ENCODE peak calls at places on chromosomes 13 and 19, in seven cellular contexts. X is EH, M is iris pigment epithelial cell, S is mammary epithelial cell, B is NCI-H1092 treated with DMSO at 0.1 percent for 48 hours, F is astrocyte, R is immature natural killer cell. I is an unnamed sample.

GRCh38 chr13:113642563-113642962 is 15.4 kb downstream of the ATP4B start:
- DNase-seq in X (no peak), M (no peak), S (no peak), B (no peak), F (no peak), R (no peak), I (no peak)

GRCh38 chr13:64075543-64076271 is 2660.1 kb upstream of the PCDH20 start:
- DNase-seq in X (no peak), M (no peak), S (no peak), B (no peak), F (no peak), R (no peak), I (no peak)

GRCh38 chr19:17848598-17849292 is 963 bp upstream of the JAK3 start:
- DNase-seq in X (no peak), M (no peak), S (no peak), B (no peak), F (no peak), R (no peak), I (no peak)

GRCh38 chr13:86020350-86021002 is 221.3 kb upstream of the SLITRK6 start:
- DNase-seq in X (no peak), M (peak), S (peak), B (peak), F (peak), R (no peak), I (peak)

GRCh38 chr13:46667687-46668281 is 114.8 kb downstream of the LRCH1 start:
- DNase-seq in X (no peak), M (peak), S (no peak), B (no peak), F (no peak), R (peak), I (no peak)

GRCh38 chr13:87893186-87893585 is 222.0 kb downstream of the SLITRK5 start:
- DNase-seq in X (no peak), M (no peak), S (no peak), B (no peak), F (no peak), R (no peak), I (no peak)

GRCh38 chr13:73450583-73450982 is 391.8 kb downstream of the KLF5 start:
- DNase-seq in X (no peak), M (peak), S (peak), B (no peak), F (peak), R (no peak), I (no peak)

GRCh38 chr13:44141213-44141724 is 232.4 kb upstream of the SERP2 start:
- DNase-seq in X (no peak), M (no peak), S (peak), B (no peak), F (no peak), R (no peak), I (no peak)

GRCh38 chr19:31113250-31113685 is 236.0 kb downstream of the TSHZ3 start:
- DNase-seq in X (peak), M (peak), S (no peak), B (no peak), F (peak), R (no peak), I (no peak)

GRCh38 chr19:45528149-45528743 is 21.0 kb downstream of the VASP start:
- DNase-seq in X (peak), M (peak), S (peak), B (no peak), F (peak), R (no peak), I (no peak)

GRCh38 chr13:98582947-98583346 is 6.0 kb upstream of the STK24 start:
- DNase-seq in X (no peak), M (no peak), S (peak), B (no peak), F (no peak), R (no peak), I (no peak)

GRCh38 chr13:49421391-49421790 is 22.5 kb downstream of the CAB39L start:
- DNase-seq in X (peak), M (peak), S (peak), B (no peak), F (no peak), R (no peak), I (no peak)

GRCh38 chr13:113298001-113298945 is 1.2 kb downstream of the LAMP1 start:
- DNase-seq in X (no peak), M (peak), S (peak), B (no peak), F (no peak), R (no peak), I (no peak)

GRCh38 chr13:32951580-32951979 is 64.6 kb upstream of the KL start:
- DNase-seq in X (no peak), M (no peak), S (no peak), B (peak), F (no peak), R (no peak), I (no peak)

I was measured in AG04450.